ENCODE peak calls at places on chromosomes 7 and 10, in five cellular contexts. N is heart left ventricle, O is left lung, Q is colonic mucosa, Z is cardiac muscle cell. F is an unnamed sample. For H3K9me3, the result is how much of the 10 kb centered on the place peaks cover.

GRCh38 chr7:11261470-11261869 is 287.8 kb downstream of the PHF14 start:
- DNase-seq in N (no peak), O (no peak), Z (no peak), Q (no peak), F (no peak)

GRCh38 chr10:5589963-5590511 is 65.3 kb downstream of the CALML3 start:
- DNase-seq in O (no peak), Z (peak), N (no peak), Q (no peak), F (no peak)

GRCh38 chr7:36746347-36746746 is 22.1 kb upstream of the AOAH start:
- DNase-seq in N (no peak), O (peak), Z (peak), Q (no peak), F (no peak)

GRCh38 chr10:98445200-98445812 is 1.4 kb downstream of the HPS1 start:
- DNase-seq in Q (no peak), N (no peak), O (no peak), Z (no peak), F (no peak)

GRCh38 chr7:105982388-105982787 is 19.3 kb downstream of the CDHR3 start:
- DNase-seq in Q (no peak), Z (no peak), N (no peak), O (no peak), F (no peak)

GRCh38 chr7:108246227-108246837 is 116.2 kb upstream of the LAMB4 start:
- DNase-seq in Z (peak), N (no peak), Q (no peak), O (no peak), F (no peak)

GRCh38 chr10:101452593-101452992 is 98.6 kb downstream of the BTRC start:
- DNase-seq in O (no peak), Q (no peak), Z (no peak), N (no peak), F (no peak)

GRCh38 chr7:107056728-107057473 is 12.4 kb downstream of the PRKAR2B start:
- DNase-seq in O (no peak), Q (no peak), N (no peak), Z (no peak), F (no peak)

GRCh38 chr10:98339790-98340189 is 71.8 kb upstream of the LOXL4 start:
- DNase-seq in O (no peak), N (no peak), Z (no peak), Q (no peak), F (no peak)

GRCh38 chr10:59505931-59506330 is 143.6 kb upstream of the FAM13C start:
- DNase-seq in Q (no peak), Z (no peak), N (no peak), O (no peak), F (no peak)

GRCh38 chr7:2956526-2957368 is 86.9 kb downstream of the CARD11 start:
- DNase-seq in N (no peak), Q (no peak), O (peak), Z (peak), F (no peak)

GRCh38 chr7:37923996-37924395 is 3.6 kb downstream of the EPDR1 start:
- DNase-seq in O (no peak), N (no peak), Z (no peak), Q (no peak), F (no peak)

GRCh38 chr7:80922254-80923049 is 3.6 kb upstream of the SEMA3C start:
- DNase-seq in O (no peak), Z (no peak), Q (peak), N (no peak), F (no peak)

GRCh38 chr10:92356041-92356440 is 65.1 kb downstream of the MARCHF5 start:
- DNase-seq in Z (no peak), N (no peak), Q (no peak), O (no peak), F (no peak)

GRCh38 chr10:72027498-72027897 is 60.9 kb downstream of the SPOCK2 start:
- DNase-seq in Z (peak), O (no peak), Q (peak), N (no peak), F (no peak)

GRCh38 chr7:30285531-30286284 is 1.3 kb downstream of the ZNRF2 start:
- DNase-seq in O (peak), Z (peak), Q (peak), N (peak), F (peak)

GRCh38 chr7:85750454-85750949 is 563.6 kb upstream of the SEMA3D start:
- DNase-seq in Q (peak), Z (peak), N (no peak), O (peak), F (no peak)

GRCh38 chr10:70849582-70850016 is 33.9 kb downstream of the SGPL1 start:
- DNase-seq in N (no peak), O (no peak), Z (peak), Q (no peak), F (no peak)

GRCh38 chr7:106572394-106573124 is 88.4 kb downstream of the CCDC71L start:
- DNase-seq in Z (no peak), N (no peak), O (no peak), Q (no peak), F (no peak)

GRCh38 chr7:156113733-156114132 is 301.5 kb upstream of the SHH start:
- DNase-seq in Z (no peak), N (no peak), Q (no peak), O (no peak), F (no peak)

GRCh38 chr10:91774571-91774970 is 23.7 kb upstream of the TNKS2 start:
- DNase-seq in O (no peak), N (no peak), Z (no peak), Q (no peak), F (no peak)

GRCh38 chr7:116582806-116583444 is 58.1 kb downstream of the CAV1 start:
- DNase-seq in Q (no peak), Z (peak), O (no peak), N (no peak), F (no peak)

GRCh38 chr7:110760341-110760740 is 330.6 kb upstream of the LRRN3 start:
- DNase-seq in Z (no peak), Q (no peak), N (no peak), O (no peak), F (no peak)

GRCh38 chr10:60480865-60481563 is 91.3 kb upstream of the ANK3 start:
- DNase-seq in N (no peak), O (no peak), Z (peak), Q (no peak), F (no peak)

GRCh38 chr7:34723866-34724490 is 66.0 kb downstream of the NPSR1 start:
- DNase-seq in Z (peak), N (no peak), Q (no peak), O (no peak), F (no peak)

GRCh38 chr10:25704622-25705021 is 229.4 kb upstream of the MYO3A start:
- DNase-seq in Q (no peak), Z (peak), N (no peak), O (no peak), F (no peak)

GRCh38 chr7:3215624-3216585 is 85.1 kb upstream of the SDK1 start:
- DNase-seq in Z (no peak), N (no peak), Q (no peak), O (no peak), F (no peak)

GRCh38 chr7:39621261-39621660 is 2.1 kb upstream of the RALA start:
- DNase-seq in N (no peak), Z (no peak), O (no peak), Q (no peak), F (no peak)

GRCh38 chr10:101091546-101092290 is 29.9 kb downstream of the KAZALD1 start:
- DNase-seq in O (no peak), Z (no peak), Q (no peak), N (no peak), F (no peak)

GRCh38 chr10:95864906-95865813 is 42.6 kb upstream of the CC2D2B start:
- DNase-seq in Z (peak), N (no peak), Q (peak), O (no peak), F (no peak)

GRCh38 chr10:66931340-66931948 is 5.6 kb downstream of the LRRTM3 start:
- DNase-seq in N (no peak), Q (no peak), O (no peak), Z (peak), F (no peak)

GRCh38 chr10:33102071-33102470 is 144.0 kb upstream of the ITGB1 start:
- DNase-seq in N (no peak), Z (no peak), Q (no peak), O (no peak), F (no peak)
- H3K9me3 ChIP-seq in N (under half), Z (under half), Q (under half), O (under half), F (under half)

GRCh38 chr10:82256275-82256674 is 381.3 kb downstream of the NRG3 start:
- DNase-seq in N (no peak), O (no peak), Q (no peak), Z (no peak), F (no peak)
- H3K9me3 ChIP-seq in N (under half), O (under half), Q (under half), Z (under half), F (under half)

GRCh38 chr10:130484131-130484911 is 348.1 kb downstream of the GLRX3 start:
- DNase-seq in Z (no peak), Q (no peak), N (no peak), O (no peak), F (no peak)
- H3K9me3 ChIP-seq in Z (under half), Q (under half), N (under half), O (under half), F (under half)

DNA sequence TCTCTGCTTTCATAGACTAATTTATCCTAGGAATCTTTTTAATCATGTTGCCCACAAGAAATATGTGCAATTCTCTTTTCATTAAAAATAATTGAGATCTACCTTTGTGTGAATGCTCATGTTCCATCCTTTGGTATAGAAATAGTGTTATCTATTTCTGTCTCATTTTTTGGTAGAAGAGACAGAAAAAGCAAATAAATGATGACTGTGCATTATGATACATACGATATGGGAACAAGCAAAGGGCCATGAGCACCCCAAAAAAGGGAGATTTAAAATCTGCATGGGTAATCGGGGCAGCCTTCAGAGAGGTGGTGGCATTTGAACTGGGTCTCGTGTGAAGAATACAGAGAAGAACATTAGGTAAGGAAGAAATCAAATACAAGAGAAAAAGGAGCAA is 1197.5 kb upstream of the AUTS2 start:
- DNase-seq in O (no peak), Q (no peak), N (no peak), Z (no peak), F (no peak)
- H3K9me3 ChIP-seq in O (under half), Q (under half), N (under half), Z (under half), F (under half)

GRCh38 chr10:131692686-131693334 is 208.0 kb upstream of the PPP2R2D start:
- DNase-seq in N (no peak), Z (no peak), O (no peak), Q (no peak), F (no peak)

GRCh38 chr10:131689954-131690669 is 210.7 kb upstream of the PPP2R2D start:
- DNase-seq in N (no peak), Q (no peak), O (no peak), Z (no peak), F (no peak)

GRCh38 chr10:131692176-131692575 is 208.6 kb upstream of the PPP2R2D start:
- DNase-seq in Q (no peak), N (no peak), O (no peak), Z (no peak), F (no peak)

GRCh38 chr10:131690805-131691239 is 210.0 kb upstream of the PPP2R2D start:
- DNase-seq in O (no peak), Z (no peak), N (no peak), Q (no peak), F (no peak)

GRCh38 chr10:131691481-131692090 is 209.2 kb upstream of the PPP2R2D start:
- DNase-seq in N (no peak), O (no peak), Q (no peak), Z (no peak), F (no peak)
- H3K9me3 ChIP-seq in N (under half), O (under half), Q (under half), Z (under half), F (under half)

DNA sequence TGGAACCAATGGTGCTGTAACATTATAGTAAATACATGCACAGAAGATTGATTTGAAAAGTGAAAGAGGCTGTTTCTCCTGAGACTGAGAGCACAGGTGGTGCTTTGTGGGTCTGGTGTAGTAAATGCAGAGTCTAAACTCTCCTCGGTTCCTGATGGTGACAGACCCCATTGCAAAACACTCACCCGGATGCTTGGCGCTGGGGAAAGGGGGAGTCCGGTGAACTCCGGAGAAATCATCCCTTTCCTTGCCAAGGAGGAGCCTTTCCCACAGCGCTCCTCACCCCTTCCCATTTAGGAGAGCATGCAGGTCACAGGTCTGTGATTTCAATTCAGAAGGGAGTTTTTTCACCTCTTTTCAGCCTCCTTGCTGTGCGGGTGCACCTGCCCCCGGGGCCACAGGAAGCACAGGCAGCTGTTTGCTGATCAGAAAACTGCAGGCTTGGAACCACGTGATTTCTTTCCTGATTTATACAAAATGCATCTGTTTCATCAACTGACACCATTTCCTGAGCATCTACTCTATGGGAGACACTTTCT is 75.6 kb upstream of the LYZL2 start:
- DNase-seq in N (no peak), Q (no peak), Z (no peak), O (no peak), F (no peak)
- H3K9me3 ChIP-seq in N (under half), Q (under half), Z (under half), O (under half), F (under half)

GRCh38 chr10:38118072-38118807 is 24.1 kb downstream of the ZNF37A start:
- DNase-seq in Q (no peak), O (no peak), N (no peak), Z (peak), F (no peak)
- H3K9me3 ChIP-seq in Q (under half), O (under half), N (half or more), Z (under half), F (half or more)

GRCh38 chr10:123488436-123488835 is 177.7 kb upstream of the GPR26 start:
- DNase-seq in Z (no peak), O (no peak), Q (no peak), N (no peak), F (no peak)

GRCh38 chr10:123496996-123497660 is 169.0 kb upstream of the GPR26 start:
- DNase-seq in O (no peak), N (no peak), Q (no peak), Z (no peak), F (no peak)

GRCh38 chr10:123491692-123492415 is 174.3 kb upstream of the GPR26 start:
- DNase-seq in N (no peak), O (no peak), Z (no peak), Q (no peak), F (no peak)

GRCh38 chr10:123496336-123496735 is 169.8 kb upstream of the GPR26 start:
- DNase-seq in N (no peak), O (no peak), Q (no peak), Z (no peak), F (no peak)

DNA sequence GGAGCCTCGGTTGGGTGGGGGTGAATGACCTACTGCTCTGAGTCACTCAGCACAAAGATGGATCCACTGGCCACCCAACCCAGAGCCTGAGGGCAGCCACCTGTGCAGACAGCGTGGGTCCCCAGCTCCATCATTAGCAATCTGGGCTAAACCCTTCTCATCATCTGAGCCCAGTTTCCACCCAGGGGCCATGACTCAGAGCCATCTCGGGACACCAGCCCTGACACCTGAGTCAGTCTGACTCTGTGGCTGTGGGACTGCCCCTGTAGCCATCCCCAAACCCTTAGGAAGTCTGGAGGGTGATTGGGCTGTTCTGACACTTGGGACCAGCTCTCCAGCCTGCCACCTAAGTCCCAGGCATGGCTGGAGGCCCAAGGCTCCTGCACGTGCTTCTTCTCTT is 171.7 kb upstream of the GPR26 start:
- DNase-seq in N (no peak), Z (no peak), O (no peak), Q (no peak), F (no peak)
- H3K9me3 ChIP-seq in N (under half), Z (under half), O (under half), Q (under half), F (under half)

DNA sequence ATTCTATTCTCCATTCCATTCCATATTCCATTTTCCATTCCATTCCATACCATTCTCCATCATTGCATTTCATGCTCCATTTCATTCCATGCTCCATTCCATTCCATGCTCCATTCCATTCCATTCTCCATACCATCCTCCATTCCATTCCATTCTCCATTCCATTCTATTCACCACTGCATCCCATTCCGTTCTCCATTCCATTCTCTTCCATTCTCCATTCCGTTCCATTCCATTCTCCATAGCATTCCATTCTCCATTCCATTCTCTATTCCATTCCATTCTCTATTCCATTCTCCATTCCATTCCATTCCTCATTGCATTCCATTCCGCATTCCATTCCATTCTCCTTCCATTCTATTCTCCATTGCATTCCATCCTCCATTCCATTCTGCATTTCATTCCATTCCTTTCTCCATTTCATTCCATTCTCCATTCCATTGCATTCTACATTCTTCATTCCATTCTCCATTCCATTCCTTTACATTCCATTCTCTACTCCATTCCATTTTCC is 84.0 kb downstream of the NSUN6 start:
- DNase-seq in Z (no peak), O (no peak), N (no peak), Q (no peak), F (no peak)
- H3K9me3 ChIP-seq in Z (under half), O (under half), N (under half), Q (under half), F (under half)

F was measured in T-helper 17 cell.